ENCODE peak calls at places on chromosome 6, in four cellular contexts. K is NB4, F is amniotic stem cell, P is LoVo. A is an unnamed sample.

GRCh38 chr6:127385668-127386385 is 42.4 kb upstream of the ECHDC1 start:
- DNase-seq in F (no peak), K (no peak), P (no peak), A (no peak)

GRCh38 chr6:89118931-89119330 is 1.1 kb upstream of the SRSF12 start:
- DNase-seq in F (no peak), P (no peak), K (no peak), A (no peak)

GRCh38 chr6:163414367-163415175 is at the start of gene QKI:
- DNase-seq in K (peak), P (peak), F (no peak), A (peak)

GRCh38 chr6:43629505-43630300 is 639 bp upstream of the GTPBP2 start:
- DNase-seq in P (peak), K (peak), F (peak), A (peak)

GRCh38 chr6:81843302-81843701 is 90.8 kb upstream of the TENT5A start:
- DNase-seq in K (no peak), F (no peak), P (no peak), A (no peak)

GRCh38 chr6:34575326-34575725 is 19.2 kb upstream of the SPDEF start:
- DNase-seq in F (no peak), P (no peak), K (no peak), A (no peak)

GRCh38 chr6:148134566-148134965 is 208.1 kb upstream of the SASH1 start:
- DNase-seq in P (peak), F (no peak), K (no peak), A (no peak)

GRCh38 chr6:46325561-46326525 is 155.1 kb upstream of the ENPP5 start:
- DNase-seq in F (peak), P (no peak), K (peak), A (no peak)

GRCh38 chr6:38577492-38577891 is 62.2 kb downstream of the BTBD9 start:
- DNase-seq in K (no peak), F (no peak), P (no peak), A (no peak)

A was measured in KBM-7.